ENCODE peak calls at places on chromosomes 7 and 10, in five cellular contexts. One of them, this sample, is unnamed.

GRCh38 chr7:157652954-157653826 is 316.4 kb downstream of the DNAJB6 start:
- DNase-seq in upper lobe of left lung: peak; percentile 48
- DNase-seq in IMR-90: no peak
- DNase-seq in CD8-positive, alpha-beta T cell: no peak
- DNase-seq in heart right ventricle: no peak
- DNase-seq in this sample: no peak

GRCh38 chr7:45073031-45073842 is 15.5 kb downstream of the NACAD start:
- DNase-seq in upper lobe of left lung: peak; percentile 46
- DNase-seq in heart right ventricle: no peak
- DNase-seq in CD8-positive, alpha-beta T cell: no peak
- DNase-seq in IMR-90: no peak
- DNase-seq in this sample: no peak

GRCh38 chr7:100489121-100489520 is 5.4 kb downstream of the NYAP1 start:
- DNase-seq in IMR-90: no peak
- DNase-seq in upper lobe of left lung: no peak
- DNase-seq in CD8-positive, alpha-beta T cell: no peak
- DNase-seq in heart right ventricle: no peak
- DNase-seq in this sample: no peak

GRCh38 chr10:60606343-60607080 is 171.8 kb upstream of the CDK1 start:
- DNase-seq in IMR-90: peak; percentile 59
- DNase-seq in upper lobe of left lung: no peak
- DNase-seq in heart right ventricle: no peak
- DNase-seq in CD8-positive, alpha-beta T cell: no peak
- DNase-seq in this sample: no peak

GRCh38 chr10:74418285-74418872 is 267.4 kb downstream of the ADK start:
- DNase-seq in heart right ventricle: no peak
- DNase-seq in upper lobe of left lung: no peak
- DNase-seq in CD8-positive, alpha-beta T cell: no peak
- DNase-seq in IMR-90: no peak
- DNase-seq in this sample: no peak

GRCh38 chr7:90172624-90173023 is 18.4 kb downstream of the STEAP1 start:
- DNase-seq in CD8-positive, alpha-beta T cell: no peak
- DNase-seq in heart right ventricle: no peak
- DNase-seq in upper lobe of left lung: no peak
- DNase-seq in IMR-90: no peak
- DNase-seq in this sample: no peak

GRCh38 chr10:77825965-77826364 is 100.6 kb downstream of the DLG5 start:
- DNase-seq in heart right ventricle: no peak
- DNase-seq in upper lobe of left lung: no peak
- DNase-seq in IMR-90: no peak
- DNase-seq in CD8-positive, alpha-beta T cell: no peak
- DNase-seq in this sample: peak; percentile 2

GRCh38 chr10:62166331-62167154 is 102.1 kb downstream of the RTKN2 start:
- DNase-seq in IMR-90: peak; percentile 65
- DNase-seq in CD8-positive, alpha-beta T cell: no peak
- DNase-seq in upper lobe of left lung: no peak
- DNase-seq in heart right ventricle: no peak
- DNase-seq in this sample: no peak

GRCh38 chr7:142913051-142913450 is 20.5 kb downstream of the TRPV5 start:
- DNase-seq in CD8-positive, alpha-beta T cell: no peak
- DNase-seq in upper lobe of left lung: no peak
- DNase-seq in heart right ventricle: no peak
- DNase-seq in IMR-90: no peak
- DNase-seq in this sample: no peak

GRCh38 chr10:21078410-21079329 is 181.6 kb upstream of the NEBL start:
- DNase-seq in upper lobe of left lung: no peak
- DNase-seq in CD8-positive, alpha-beta T cell: no peak
- DNase-seq in heart right ventricle: peak; percentile 42
- DNase-seq in IMR-90: peak; percentile 61
- DNase-seq in this sample: peak; percentile 56

GRCh38 chr7:135334830-135335543 is 101.3 kb downstream of the STRA8 start:
- DNase-seq in CD8-positive, alpha-beta T cell: no peak
- DNase-seq in heart right ventricle: no peak
- DNase-seq in IMR-90: no peak
- DNase-seq in upper lobe of left lung: peak; percentile 41
- DNase-seq in this sample: no peak

GRCh38 chr10:1316107-1316805 is 260.1 kb downstream of the WDR37 start:
- DNase-seq in upper lobe of left lung: no peak
- DNase-seq in heart right ventricle: no peak
- DNase-seq in IMR-90: no peak
- DNase-seq in CD8-positive, alpha-beta T cell: no peak
- DNase-seq in this sample: no peak
- H3K27ac ChIP-seq in upper lobe of left lung: no peak overlapping the region
- H3K27ac ChIP-seq in heart right ventricle: no peak overlapping the region
- H3K27ac ChIP-seq in IMR-90: no peak overlapping the region
- H3K27ac ChIP-seq in CD8-positive, alpha-beta T cell: no peak overlapping the region
- H3K27ac ChIP-seq in this sample: no peak overlapping the region

DNA sequence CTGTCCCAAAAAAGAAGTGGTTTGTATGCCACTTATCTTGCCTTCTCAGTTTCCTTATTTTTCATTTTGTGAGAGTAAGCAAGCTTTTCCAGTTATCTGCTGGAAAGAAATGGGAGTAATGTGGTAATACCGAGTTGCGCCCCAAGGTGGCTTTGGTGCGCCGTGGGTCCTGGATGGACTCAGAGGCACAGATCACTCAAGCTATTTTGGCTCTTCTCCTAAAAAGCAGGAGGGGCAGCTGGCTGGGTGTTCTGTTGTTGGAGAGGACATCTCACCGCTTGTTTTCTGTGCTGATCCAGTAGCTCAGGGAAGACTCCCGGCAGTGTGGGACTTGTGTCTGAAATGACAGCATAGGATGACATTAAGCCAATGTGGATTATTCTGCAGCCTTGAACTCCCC is 16.4 kb downstream of the PRKRIP1 start:
- DNase-seq in heart right ventricle: peak; percentile 38
- DNase-seq in CD8-positive, alpha-beta T cell: peak; percentile 48
- DNase-seq in IMR-90: peak; percentile 13
- DNase-seq in upper lobe of left lung: no peak
- DNase-seq in this sample: no peak
- TF ChIP-seq CTCF in heart right ventricle: peak; percentile 48
- TF ChIP-seq CTCF in CD8-positive, alpha-beta T cell: peak; percentile 66
- TF ChIP-seq CTCF in IMR-90: peak; percentile 19
- TF ChIP-seq CTCF in upper lobe of left lung: no peak
- TF ChIP-seq CTCF in this sample: peak; percentile 38

DNA sequence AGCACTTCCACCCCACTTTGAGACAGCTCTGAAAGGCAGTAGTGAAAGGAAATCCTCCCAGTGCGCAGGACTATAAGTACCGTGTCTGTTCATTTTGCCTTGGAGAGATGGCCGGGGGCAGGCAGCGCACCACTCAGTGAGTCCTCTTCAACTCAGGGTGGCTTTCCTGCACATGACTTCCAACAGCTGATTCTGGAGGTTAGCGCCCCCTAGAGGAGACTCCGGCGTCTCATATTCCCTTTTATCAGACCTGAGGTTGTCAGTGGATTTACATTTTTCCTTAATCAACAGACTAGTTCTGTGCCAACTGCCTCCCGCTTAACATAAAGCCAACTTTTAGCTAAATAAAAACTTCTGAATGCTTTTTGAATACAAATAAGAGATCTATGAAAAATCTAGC is 101.0 kb downstream of the HERPUD2 start:
- DNase-seq in IMR-90: no peak
- DNase-seq in heart right ventricle: no peak
- DNase-seq in upper lobe of left lung: no peak
- DNase-seq in CD8-positive, alpha-beta T cell: no peak
- DNase-seq in this sample: no peak
- H3K27me3 ChIP-seq in IMR-90: no peaks in the 10 kb centered on the region
- H3K27me3 ChIP-seq in heart right ventricle: no peaks in the 10 kb centered on the region
- H3K27me3 ChIP-seq in upper lobe of left lung: no peaks in the 10 kb centered on the region
- H3K27me3 ChIP-seq in CD8-positive, alpha-beta T cell: no peaks in the 10 kb centered on the region
- H3K27me3 ChIP-seq in this sample: no peaks in the 10 kb centered on the region

DNA sequence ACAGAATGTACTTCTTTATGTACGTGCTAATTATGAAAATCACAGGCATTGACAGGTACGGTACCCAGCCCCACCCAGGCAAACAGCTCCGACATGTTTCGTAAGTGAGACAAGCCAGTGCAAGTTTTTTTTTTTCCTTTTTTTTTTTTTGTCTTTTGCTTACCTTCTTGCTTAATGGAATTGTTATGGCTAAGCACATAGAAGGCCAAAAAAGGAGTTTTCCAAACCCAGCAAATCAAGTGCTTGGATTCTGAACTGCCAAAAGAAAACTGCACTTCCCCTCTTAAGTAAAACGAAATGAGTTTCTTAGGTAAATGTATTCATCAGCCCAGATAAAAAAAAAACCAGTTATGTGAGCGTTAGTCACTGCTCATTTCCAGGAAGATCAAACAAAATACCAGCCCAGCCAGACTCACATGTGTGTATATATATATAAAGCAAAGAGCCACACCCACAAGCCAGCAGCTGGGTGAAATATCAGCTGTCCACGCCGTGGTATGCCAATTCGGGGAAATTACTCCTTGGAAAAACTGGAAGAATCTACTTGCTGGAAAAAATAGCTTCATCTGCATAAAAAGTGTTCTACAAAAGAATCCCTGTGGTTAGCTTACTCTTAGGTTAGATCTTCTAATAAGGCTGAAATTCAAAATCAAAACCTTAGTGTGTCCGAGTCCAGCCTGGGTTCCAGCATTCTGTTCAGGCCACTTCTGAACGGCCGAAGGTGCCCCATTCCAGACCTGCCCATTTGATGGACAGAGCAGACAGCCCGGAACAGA is 8.0 kb downstream of the KLF6 start:
- DNase-seq in IMR-90: peak; percentile 94
- DNase-seq in upper lobe of left lung: no peak
- DNase-seq in CD8-positive, alpha-beta T cell: no peak
- DNase-seq in heart right ventricle: no peak
- DNase-seq in this sample: no peak
- H3K27ac ChIP-seq in IMR-90: peak overlapping the region; percentile 90
- H3K27ac ChIP-seq in upper lobe of left lung: peak overlapping the region; percentile 100
- H3K27ac ChIP-seq in CD8-positive, alpha-beta T cell: peak overlapping the region; percentile 36
- H3K27ac ChIP-seq in heart right ventricle: peak overlapping the region; percentile 100
- H3K27ac ChIP-seq in this sample: peak overlapping the region; percentile 100

GRCh38 chr10:22218448-22218847 is 633 bp upstream of the EBLN1 start:
- DNase-seq in upper lobe of left lung: no peak
- DNase-seq in IMR-90: no peak
- DNase-seq in heart right ventricle: no peak
- DNase-seq in CD8-positive, alpha-beta T cell: no peak
- DNase-seq in this sample: no peak
- TF ChIP-seq CTCF in upper lobe of left lung: no peak
- TF ChIP-seq CTCF in IMR-90: no peak
- TF ChIP-seq CTCF in heart right ventricle: no peak
- TF ChIP-seq CTCF in CD8-positive, alpha-beta T cell: no peak
- TF ChIP-seq CTCF in this sample: no peak

This sample was measured in lower lobe of right lung.